ENCODE peak calls at places on chromosomes 6 and 20, in four cellular contexts. C, A, T and P are unnamed samples.

GRCh38 chr20:48594533-48594932 is 233.3 kb downstream of the PREX1 start:
- DNase-seq in C (no peak), A (no peak), T (no peak), P (no peak)

GRCh38 chr6:150588862-150589499 is 10.7 kb upstream of the PLEKHG1 start:
- DNase-seq in C (no peak), A (no peak), T (no peak), P (no peak)

GRCh38 chr20:22576273-22576672 is 8.1 kb downstream of the FOXA2 start:
- DNase-seq in C (no peak), A (no peak), T (no peak), P (no peak)

GRCh38 chr20:43666376-43667328 is at the start of gene MYBL2:
- DNase-seq in C (peak), A (peak), T (peak), P (peak)

GRCh38 chr20:20685635-20686034 is 26.8 kb downstream of the RALGAPA2 start:
- DNase-seq in C (no peak), A (no peak), T (no peak), P (no peak)

GRCh38 chr20:5657190-5657872 is 92.9 kb upstream of the SHLD1 start:
- DNase-seq in C (peak), A (peak), T (no peak), P (no peak)

GRCh38 chr20:14234666-14235295 is 102.6 kb downstream of the FLRT3 start:
- DNase-seq in C (no peak), A (no peak), T (no peak), P (no peak)

GRCh38 chr6:14058735-14059134 is 58.8 kb upstream of the CD83 start:
- DNase-seq in C (no peak), A (no peak), T (no peak), P (no peak)

GRCh38 chr6:12175626-12176025 is 114.5 kb upstream of the EDN1 start:
- DNase-seq in C (no peak), A (no peak), T (no peak), P (no peak)

DNA sequence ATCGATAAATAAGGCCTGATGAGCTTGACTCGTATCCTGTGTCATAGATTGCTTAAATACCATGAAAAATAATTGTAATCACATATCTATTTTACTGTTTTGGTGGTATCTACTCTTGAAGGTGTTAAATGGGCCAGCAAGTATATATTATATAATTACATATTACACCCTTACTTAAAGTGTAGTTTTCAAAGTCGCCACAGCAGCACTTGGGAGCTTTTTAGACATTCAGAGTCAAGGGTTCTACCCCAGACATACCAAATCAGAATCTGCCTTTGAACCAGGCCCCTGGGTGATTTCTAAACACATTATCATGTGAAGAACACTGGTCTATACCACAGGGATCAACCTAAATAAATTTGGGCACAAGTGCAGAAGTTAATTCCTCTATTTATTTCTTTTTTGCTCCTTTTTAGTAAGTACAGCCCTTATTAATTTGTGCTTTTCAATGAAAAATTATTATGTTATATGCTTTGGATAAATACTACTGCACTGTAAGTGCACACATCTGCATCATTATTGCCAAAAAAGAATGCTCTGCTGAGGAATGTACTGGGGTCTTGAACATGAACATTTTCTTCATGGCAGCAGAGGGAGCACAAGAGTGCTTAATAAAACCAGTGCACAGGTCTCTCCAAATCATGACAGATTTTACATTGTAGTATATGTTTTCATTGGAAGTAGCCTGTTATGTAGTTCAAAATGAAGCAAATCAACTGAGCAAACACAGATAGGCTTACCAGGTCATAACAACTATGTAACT is 3.1 kb upstream of the ATXN1 start:
- DNase-seq in C (no peak), A (no peak), T (no peak), P (no peak)
- TF ChIP-seq CTCF in C (no peak), A (no peak), T (no peak), P (peak)

DNA sequence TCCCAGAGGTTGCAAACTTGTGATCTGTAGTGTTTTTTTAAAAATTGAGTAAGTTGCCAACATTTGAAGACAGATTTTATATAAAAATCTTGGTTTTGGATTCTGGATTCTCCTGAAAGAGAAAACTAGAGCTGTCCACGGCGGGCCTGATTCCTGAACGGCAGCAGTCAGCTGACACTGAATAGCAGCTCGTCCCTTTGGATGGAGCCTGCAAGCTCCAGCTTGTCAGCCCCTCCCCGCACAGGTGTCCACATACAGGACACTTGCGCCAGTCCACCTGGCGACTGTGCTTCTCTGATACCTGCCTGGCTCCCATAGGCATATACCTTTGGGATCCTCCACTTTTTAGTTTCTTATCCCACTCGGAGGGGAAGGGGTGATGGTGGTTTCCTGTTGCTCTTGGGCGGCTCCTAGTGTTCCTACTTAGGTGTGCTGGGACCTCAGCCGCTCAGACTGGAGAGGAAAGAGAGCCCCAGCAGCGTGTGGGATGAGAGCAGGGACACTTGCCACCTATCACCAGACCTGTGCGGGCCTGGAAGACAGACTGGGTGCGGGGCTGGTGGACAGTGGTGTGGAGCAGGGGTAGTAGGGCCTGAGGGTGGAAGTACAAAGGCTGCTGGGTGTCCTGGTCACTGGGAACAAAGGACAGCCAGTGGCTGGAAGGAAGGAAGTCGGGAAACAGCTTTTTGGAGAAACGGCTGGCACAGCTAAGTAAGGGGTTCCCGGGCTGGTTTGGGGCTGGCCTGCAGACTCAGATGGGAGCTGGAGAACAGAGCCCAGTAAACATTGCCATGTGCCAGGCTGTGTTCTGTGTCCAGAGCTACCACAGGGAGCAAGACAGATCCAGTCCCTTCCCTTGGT is 18.3 kb downstream of the GHRH start:
- DNase-seq in C (no peak), A (no peak), T (no peak), P (no peak)
- TF ChIP-seq CTCF in C (no peak), A (no peak), T (no peak), P (peak)

GRCh38 chr6:122372647-122373046 is 26.8 kb upstream of the HSF2 start:
- DNase-seq in C (no peak), A (no peak), T (no peak), P (no peak)
- TF ChIP-seq CTCF in C (peak), A (no peak), T (no peak), P (peak)

DNA sequence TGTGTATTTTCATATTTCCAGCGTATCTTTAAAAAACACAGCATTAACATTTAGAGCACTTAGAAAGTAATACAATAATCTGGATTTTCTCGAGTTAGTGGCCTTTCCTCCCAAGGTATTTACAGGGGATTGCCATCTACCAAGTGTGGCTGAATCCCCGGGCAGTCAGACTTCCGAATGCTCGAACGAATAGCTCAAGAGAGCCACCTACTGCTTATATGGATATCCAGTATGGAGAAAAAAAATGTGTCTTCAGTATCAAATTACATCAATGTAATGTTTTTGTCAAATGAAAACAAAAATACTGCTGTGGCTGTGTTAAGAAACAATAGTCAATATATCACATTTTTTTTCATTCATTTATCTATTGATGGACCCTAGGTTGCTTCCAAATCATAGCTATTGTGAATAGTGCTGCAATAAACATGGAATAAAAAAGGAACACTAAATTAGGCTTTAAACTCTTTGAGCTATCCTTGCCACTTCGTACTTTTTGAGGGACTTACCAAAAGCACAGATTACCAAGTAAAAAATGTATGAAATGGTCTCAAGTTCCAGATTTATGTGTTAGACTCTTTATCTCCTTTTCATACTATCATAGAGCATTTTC is 654.5 kb upstream of the PTCHD4 start:
- DNase-seq in C (peak), A (peak), T (peak), P (peak)
- TF ChIP-seq CTCF in C (peak), A (no peak), T (peak), P (peak)

GRCh38 chr20:34709836-34710567 is 5.9 kb downstream of the TP53INP2 start:
- DNase-seq in C (peak), A (peak), T (peak), P (peak)
- TF ChIP-seq CTCF in C (no peak), A (no peak), T (peak), P (peak)

GRCh38 chr6:160042014-160042773 is 73.3 kb downstream of the IGF2R start:
- DNase-seq in C (no peak), A (no peak), T (no peak), P (no peak)

GRCh38 chr6:160040527-160041264 is 71.8 kb downstream of the IGF2R start:
- DNase-seq in C (no peak), A (no peak), T (no peak), P (no peak)

GRCh38 chr6:160042788-160043301 is 74.0 kb downstream of the IGF2R start:
- DNase-seq in C (no peak), A (no peak), T (no peak), P (no peak)

GRCh38 chr6:160040055-160040454 is 71.2 kb downstream of the IGF2R start:
- DNase-seq in C (no peak), A (no peak), T (no peak), P (no peak)

DNA sequence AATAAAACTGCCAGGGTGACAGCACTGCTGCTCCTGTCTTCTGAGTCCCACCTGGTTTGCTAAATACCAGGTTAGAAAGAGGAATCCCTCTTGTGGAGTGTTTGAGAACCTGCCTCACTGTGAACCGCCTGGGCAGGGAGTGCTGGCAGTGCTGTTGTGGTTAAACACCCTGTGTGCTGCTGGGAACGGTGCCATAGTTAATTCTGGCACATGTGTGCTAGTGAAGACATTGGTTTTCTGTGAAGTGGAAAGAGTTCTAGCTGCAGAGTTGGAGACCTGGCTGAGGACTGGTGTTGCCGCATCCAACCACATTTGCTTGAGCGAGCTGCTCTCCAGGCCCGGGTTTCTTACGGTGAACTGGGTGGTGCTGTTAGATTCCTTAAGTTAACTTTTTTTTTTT is 72.7 kb downstream of the IGF2R start:
- DNase-seq in C (no peak), A (peak), T (no peak), P (no peak)
- TF ChIP-seq CTCF in C (no peak), A (no peak), T (no peak), P (no peak)

GRCh38 chr6:169096326-169096882 is 157.2 kb downstream of the THBS2 start:
- DNase-seq in C (no peak), A (no peak), T (no peak), P (no peak)
- TF ChIP-seq CTCF in C (no peak), A (no peak), T (no peak), P (no peak)

DNA sequence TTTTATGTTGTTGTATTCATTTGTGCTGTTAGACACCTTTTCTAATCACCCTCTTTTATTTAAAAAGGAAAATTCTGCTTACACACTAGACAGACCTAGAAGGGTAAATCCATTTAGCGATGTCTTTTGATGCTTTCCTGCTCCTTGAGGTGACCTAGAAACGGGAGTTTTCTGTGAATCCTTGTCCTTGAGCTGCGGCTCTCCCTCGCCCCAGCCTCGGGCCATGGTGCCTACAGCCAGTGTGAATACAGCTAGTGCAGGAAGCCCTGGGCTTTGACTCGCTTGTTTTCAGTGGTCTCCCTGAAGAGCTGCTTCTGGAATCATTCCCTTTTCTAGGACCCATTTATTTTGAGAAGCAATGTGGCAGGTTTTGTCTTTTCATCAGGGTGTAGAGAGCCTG is 17.6 kb upstream of the ADRM1 start:
- DNase-seq in C (no peak), A (peak), T (no peak), P (no peak)
- TF ChIP-seq CTCF in C (no peak), A (no peak), T (no peak), P (no peak)

DNA sequence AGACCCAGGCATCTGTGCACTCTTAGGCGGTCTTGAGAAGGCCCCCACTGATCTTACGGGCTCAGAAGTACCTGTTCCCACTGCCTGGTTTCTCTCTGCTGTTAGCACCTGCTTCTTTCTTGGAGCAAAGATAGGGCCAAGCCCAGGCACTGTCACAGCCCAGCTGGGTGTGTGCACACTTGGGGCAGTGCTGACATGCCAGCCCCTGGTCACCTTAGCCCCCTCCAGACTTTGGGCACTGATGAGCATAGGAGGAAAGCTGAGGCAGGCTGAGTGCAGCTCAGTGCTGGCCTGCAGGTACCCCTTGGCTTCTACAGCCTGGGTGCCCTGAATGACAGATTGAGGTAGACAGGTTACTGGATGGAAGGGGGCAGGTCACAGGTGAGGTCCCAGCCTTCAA is 105.7 kb upstream of the AHI1 start:
- DNase-seq in C (no peak), A (no peak), T (no peak), P (no peak)
- TF ChIP-seq CTCF in C (no peak), A (no peak), T (no peak), P (no peak)

DNA sequence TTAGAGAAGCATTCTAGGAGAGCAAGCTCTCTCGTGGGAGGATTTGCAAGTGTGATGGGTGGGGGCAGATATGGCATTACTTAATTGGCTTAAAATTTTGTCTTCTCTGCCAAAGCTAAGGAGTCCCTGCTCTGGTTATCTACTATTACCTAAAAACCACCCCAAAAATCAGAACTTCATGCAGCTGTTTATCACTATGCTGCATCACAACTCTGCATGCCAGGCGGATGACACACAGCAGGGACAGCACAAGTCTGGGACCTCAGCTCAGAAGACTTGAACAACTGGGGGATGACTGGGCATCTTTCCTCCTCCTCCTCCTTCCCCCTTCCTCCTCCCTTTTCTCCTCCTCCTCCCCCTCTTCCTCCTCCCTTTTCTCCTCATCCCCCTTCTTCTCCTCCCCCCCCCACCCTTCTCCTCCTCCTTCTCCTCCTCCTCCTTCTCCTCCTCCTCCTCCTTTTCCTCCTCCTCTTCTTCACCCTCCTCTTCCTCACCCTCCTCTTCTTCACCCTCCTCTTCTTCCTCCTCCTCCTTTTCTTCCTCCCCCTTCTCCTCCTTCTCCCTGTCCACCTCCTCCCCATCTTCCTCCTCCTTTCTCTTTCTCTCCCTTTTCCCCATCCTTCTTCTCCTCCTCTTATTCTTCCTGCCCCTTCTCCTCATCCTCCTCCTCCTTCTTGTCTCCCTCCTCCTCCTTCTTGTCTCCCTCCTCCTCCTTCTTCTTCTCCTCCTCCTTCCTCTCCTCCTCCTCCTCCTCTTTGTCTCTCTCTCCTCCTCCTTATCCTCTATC is 218.6 kb upstream of the PMEPA1 start:
- DNase-seq in C (no peak), A (no peak), T (no peak), P (no peak)
- TF ChIP-seq CTCF in C (no peak), A (no peak), T (no peak), P (no peak)